ENCODE peak calls at places on chromosomes 4 and X, in four cellular contexts. One of them, this sample, is unnamed.

GRCh38 chrX:57902633-57903032 is 7.6 kb downstream of the ZXDA start:
- DNase-seq in suprapubic skin: no peak
- DNase-seq in ovary: no peak
- DNase-seq in HepG2: no peak
- DNase-seq in this sample: no peak

GRCh38 chr4:86688026-86688425 is 93.9 kb downstream of the PTPN13 start:
- DNase-seq in suprapubic skin: no peak
- DNase-seq in HepG2: no peak
- DNase-seq in ovary: no peak
- DNase-seq in this sample: no peak

GRCh38 chr4:7427326-7428260 is 7.1 kb downstream of the PSAPL1 start:
- DNase-seq in HepG2: no peak
- DNase-seq in suprapubic skin: peak; percentile 66
- DNase-seq in ovary: peak; percentile 11
- DNase-seq in this sample: no peak

GRCh38 chr4:4810778-4811177 is 48.7 kb upstream of the MSX1 start:
- DNase-seq in ovary: no peak
- DNase-seq in suprapubic skin: no peak
- DNase-seq in HepG2: no peak
- DNase-seq in this sample: no peak

GRCh38 chr4:24686866-24687672 is 102.7 kb upstream of the DHX15 start:
- DNase-seq in HepG2: peak; percentile 17
- DNase-seq in ovary: no peak
- DNase-seq in suprapubic skin: no peak
- DNase-seq in this sample: no peak

GRCh38 chr4:23097251-23097650 is 404.5 kb downstream of the GBA3 start:
- DNase-seq in HepG2: no peak
- DNase-seq in ovary: no peak
- DNase-seq in suprapubic skin: no peak
- DNase-seq in this sample: no peak

GRCh38 chr4:25862411-25863346 is at the start of gene SEL1L3:
- DNase-seq in ovary: peak; percentile 46
- DNase-seq in HepG2: no peak
- DNase-seq in suprapubic skin: no peak
- DNase-seq in this sample: peak; percentile 33

GRCh38 chr4:120517966-120518365 is 404.6 kb downstream of the PRDM5 start:
- DNase-seq in HepG2: peak; percentile 9
- DNase-seq in ovary: peak; percentile 14
- DNase-seq in suprapubic skin: no peak
- DNase-seq in this sample: peak; percentile 2

GRCh38 chrX:9928083-9928482 is 39.1 kb upstream of the CLDN34 start:
- DNase-seq in HepG2: no peak
- DNase-seq in suprapubic skin: no peak
- DNase-seq in ovary: no peak
- DNase-seq in this sample: no peak

GRCh38 chrX:133294126-133294525 is 76.0 kb upstream of the TFDP3 start:
- DNase-seq in ovary: no peak
- DNase-seq in HepG2: no peak
- DNase-seq in suprapubic skin: no peak
- DNase-seq in this sample: peak; percentile 19

GRCh38 chr4:110586137-110586850 is 36.6 kb downstream of the PITX2 start:
- DNase-seq in HepG2: no peak
- DNase-seq in suprapubic skin: no peak
- DNase-seq in ovary: no peak
- DNase-seq in this sample: peak; percentile 24

GRCh38 chr4:82851902-82852750 is 38.8 kb downstream of the SEC31A start:
- DNase-seq in HepG2: peak; percentile 45
- DNase-seq in suprapubic skin: no peak
- DNase-seq in ovary: no peak
- DNase-seq in this sample: no peak

GRCh38 chrX:11458175-11458574 is 165.0 kb downstream of the AMELX start:
- DNase-seq in suprapubic skin: no peak
- DNase-seq in ovary: no peak
- DNase-seq in HepG2: no peak
- DNase-seq in this sample: no peak

GRCh38 chr4:144355809-144356757 is 215.6 kb upstream of the GYPA start:
- DNase-seq in ovary: no peak
- DNase-seq in suprapubic skin: no peak
- DNase-seq in HepG2: peak; percentile 3
- DNase-seq in this sample: peak; percentile 8

GRCh38 chr4:13938299-13938698 is 310.8 kb upstream of the BOD1L1 start:
- DNase-seq in HepG2: no peak
- DNase-seq in suprapubic skin: no peak
- DNase-seq in ovary: no peak
- DNase-seq in this sample: no peak

GRCh38 chr4:133146574-133147198 is 2.4 kb upstream of the PCDH10 start:
- DNase-seq in ovary: peak; percentile 56
- DNase-seq in suprapubic skin: peak; percentile 66
- DNase-seq in HepG2: peak; percentile 15
- DNase-seq in this sample: no peak

GRCh38 chrX:54865208-54865607 is 55.4 kb upstream of the TRO start:
- DNase-seq in HepG2: no peak
- DNase-seq in ovary: no peak
- DNase-seq in suprapubic skin: no peak
- DNase-seq in this sample: no peak

GRCh38 chr4:169142390-169142789 is 128.4 kb downstream of the SH3RF1 start:
- DNase-seq in HepG2: no peak
- DNase-seq in suprapubic skin: no peak
- DNase-seq in ovary: no peak
- DNase-seq in this sample: no peak

GRCh38 chr4:110033994-110034393 is 121.3 kb downstream of the EGF start:
- DNase-seq in ovary: no peak
- DNase-seq in HepG2: no peak
- DNase-seq in suprapubic skin: no peak
- DNase-seq in this sample: no peak

GRCh38 chr4:11496313-11496956 is 67.7 kb upstream of the HS3ST1 start:
- DNase-seq in suprapubic skin: no peak
- DNase-seq in HepG2: no peak
- DNase-seq in ovary: no peak
- DNase-seq in this sample: no peak

GRCh38 chr4:105060628-105061027 is 86.0 kb upstream of the TET2 start:
- DNase-seq in ovary: no peak
- DNase-seq in suprapubic skin: no peak
- DNase-seq in HepG2: no peak
- DNase-seq in this sample: no peak

GRCh38 chr4:478373-478772 is 20.6 kb downstream of the ZNF721 start:
- DNase-seq in HepG2: no peak
- DNase-seq in ovary: no peak
- DNase-seq in suprapubic skin: no peak
- DNase-seq in this sample: no peak

GRCh38 chrX:135295238-135295943 is 13.9 kb upstream of the ETDC start:
- DNase-seq in HepG2: no peak
- DNase-seq in suprapubic skin: no peak
- DNase-seq in ovary: peak; percentile 16
- DNase-seq in this sample: peak; percentile 12

GRCh38 chrX:15674514-15674898 is 9.9 kb upstream of the CLTRN start:
- DNase-seq in HepG2: peak; percentile 91
- DNase-seq in ovary: peak; percentile 95
- DNase-seq in suprapubic skin: peak; percentile 95
- DNase-seq in this sample: peak; percentile 27

GRCh38 chr4:120034913-120035312 is 31.7 kb downstream of the MAD2L1 start:
- DNase-seq in suprapubic skin: no peak
- DNase-seq in ovary: no peak
- DNase-seq in HepG2: no peak
- DNase-seq in this sample: no peak

DNA sequence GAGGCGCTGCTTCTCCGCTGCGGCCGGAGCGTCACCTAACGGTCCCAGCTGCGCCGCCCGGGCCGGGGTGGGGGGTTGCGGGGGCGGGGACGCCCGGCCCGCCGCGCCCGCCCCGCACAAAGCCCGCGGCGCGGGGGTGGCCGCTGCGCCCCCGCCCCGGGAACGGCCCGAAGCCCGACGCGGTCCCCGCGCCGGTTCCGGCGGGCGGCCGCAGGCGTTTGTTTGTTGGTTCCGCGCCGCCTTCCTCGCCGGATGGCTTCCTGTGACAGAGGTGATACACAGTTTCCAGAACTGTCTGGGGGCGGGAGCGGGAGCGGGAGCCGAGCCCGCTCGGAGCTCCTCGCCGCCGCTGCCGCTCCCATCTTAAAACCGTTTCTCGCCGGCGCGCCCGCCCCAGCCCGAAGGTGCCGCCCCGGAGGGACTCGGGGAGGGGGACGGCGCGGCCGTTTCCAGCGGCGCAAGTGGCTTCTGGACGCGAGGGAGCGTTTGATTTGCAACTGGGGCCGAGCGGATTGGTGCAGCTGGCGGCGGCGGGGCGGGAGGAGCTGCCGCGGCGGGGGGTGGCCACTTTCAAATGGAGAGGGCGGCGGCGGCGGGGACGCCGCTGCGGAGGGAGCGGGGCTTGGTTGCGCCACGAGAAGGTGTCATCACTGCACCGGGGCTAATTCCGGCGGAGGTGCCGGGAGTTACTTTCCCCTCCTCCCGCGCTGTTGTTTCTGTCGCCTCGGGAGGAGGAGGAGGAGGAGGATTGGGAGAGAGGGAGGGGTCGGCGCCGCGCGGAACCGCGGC is 2.3 kb downstream of the JADE1 start:
- DNase-seq in suprapubic skin: peak; percentile 95
- DNase-seq in HepG2: peak; percentile 84
- DNase-seq in ovary: peak; percentile 80
- DNase-seq in this sample: peak; percentile 65
- TF ChIP-seq POLR2A in suprapubic skin: peak; percentile 68
- TF ChIP-seq POLR2A in HepG2: peak; percentile 76
- TF ChIP-seq POLR2A in ovary: peak; percentile 70
- TF ChIP-seq POLR2A in this sample: peak; percentile 47

GRCh38 chr4:183444149-183444952 is at the start of gene CDKN2AIP:
- DNase-seq in ovary: peak; percentile 95
- DNase-seq in HepG2: peak; percentile 92
- DNase-seq in suprapubic skin: peak; percentile 96
- DNase-seq in this sample: peak; percentile 77
- TF ChIP-seq POLR2A in ovary: peak; percentile 91
- TF ChIP-seq POLR2A in HepG2: peak; percentile 81
- TF ChIP-seq POLR2A in suprapubic skin: peak; percentile 88
- TF ChIP-seq POLR2A in this sample: peak; percentile 86

GRCh38 chr4:112144546-112145325 is 518 bp upstream of the FAM241A start:
- DNase-seq in ovary: no peak
- DNase-seq in HepG2: no peak
- DNase-seq in suprapubic skin: no peak
- DNase-seq in this sample: no peak
- TF ChIP-seq POLR2A in ovary: no peak
- TF ChIP-seq POLR2A in HepG2: no peak
- TF ChIP-seq POLR2A in suprapubic skin: no peak
- TF ChIP-seq POLR2A in this sample: no peak

GRCh38 chr4:76585897-76586360 is 150.9 kb downstream of the SHROOM3 start:
- DNase-seq in HepG2: peak; percentile 7
- DNase-seq in suprapubic skin: peak; percentile 88
- DNase-seq in ovary: peak; percentile 41
- DNase-seq in this sample: peak; percentile 39
- TF ChIP-seq POLR2A in HepG2: no peak
- TF ChIP-seq POLR2A in suprapubic skin: no peak
- TF ChIP-seq POLR2A in ovary: no peak
- TF ChIP-seq POLR2A in this sample: peak; percentile 53

DNA sequence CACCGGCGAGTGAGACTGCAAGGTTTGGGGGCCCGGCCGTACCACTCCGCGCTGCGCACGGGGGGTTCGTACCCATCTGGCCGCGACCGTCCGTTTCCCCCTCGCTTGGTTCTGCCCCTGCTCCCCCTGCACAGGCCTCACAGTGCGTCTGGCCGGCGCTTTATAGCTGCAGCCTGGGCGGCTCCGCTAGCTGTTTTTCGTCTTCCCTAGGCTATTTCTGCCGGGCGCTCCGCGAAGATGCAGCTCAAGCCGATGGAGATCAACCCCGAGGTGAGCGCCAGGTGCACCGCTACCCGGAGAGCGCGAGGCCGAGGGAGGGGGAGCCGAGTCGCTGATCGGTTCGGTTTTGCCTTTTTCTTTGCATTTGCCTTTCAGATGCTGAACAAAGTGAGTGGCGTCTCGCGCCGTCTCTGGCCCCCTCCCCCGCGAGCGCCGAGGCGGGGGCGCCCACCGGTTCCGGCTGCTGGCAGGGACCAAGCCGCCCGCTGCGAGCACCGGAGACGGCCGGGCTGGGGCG is at the start of gene UCHL1:
- DNase-seq in HepG2: no peak
- DNase-seq in ovary: peak; percentile 74
- DNase-seq in suprapubic skin: no peak
- DNase-seq in this sample: peak; percentile 61
- TF ChIP-seq POLR2A in HepG2: no peak
- TF ChIP-seq POLR2A in ovary: peak; percentile 14
- TF ChIP-seq POLR2A in suprapubic skin: no peak
- TF ChIP-seq POLR2A in this sample: peak; percentile 94

DNA sequence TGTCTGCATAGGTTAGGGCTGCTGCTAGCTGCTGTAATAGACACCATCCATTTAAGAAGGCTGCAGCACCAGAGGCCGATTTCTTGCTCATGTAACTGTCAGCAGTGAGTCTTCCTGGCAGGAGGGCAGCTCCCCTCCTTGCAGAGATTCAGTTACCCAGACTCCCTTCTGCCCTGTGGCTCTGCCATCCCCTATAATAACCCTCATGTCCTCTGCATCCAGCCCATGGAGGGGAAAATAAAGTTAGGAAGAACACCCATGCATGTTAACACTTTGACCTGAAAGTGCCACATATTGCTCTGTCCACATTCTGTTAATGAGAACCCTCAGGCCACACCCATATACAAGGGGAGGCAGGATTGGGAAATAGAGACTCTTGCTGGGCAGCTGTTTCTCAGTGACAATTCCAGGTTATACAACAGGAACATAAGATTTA is 5.4 kb downstream of the STBD1 start:
- DNase-seq in HepG2: no peak
- DNase-seq in ovary: no peak
- DNase-seq in suprapubic skin: no peak
- DNase-seq in this sample: no peak
- TF ChIP-seq POLR2A in HepG2: no peak
- TF ChIP-seq POLR2A in ovary: no peak
- TF ChIP-seq POLR2A in suprapubic skin: no peak
- TF ChIP-seq POLR2A in this sample: no peak

GRCh38 chr4:77854431-77855111 is 8.1 kb upstream of the MRPL1 start:
- DNase-seq in ovary: no peak
- DNase-seq in HepG2: no peak
- DNase-seq in suprapubic skin: no peak
- DNase-seq in this sample: no peak

GRCh38 chr4:77856152-77856551 is 6.5 kb upstream of the MRPL1 start:
- DNase-seq in ovary: no peak
- DNase-seq in HepG2: no peak
- DNase-seq in suprapubic skin: no peak
- DNase-seq in this sample: no peak

GRCh38 chr4:77849278-77849965 is 13.2 kb upstream of the MRPL1 start:
- DNase-seq in suprapubic skin: no peak
- DNase-seq in ovary: no peak
- DNase-seq in HepG2: no peak
- DNase-seq in this sample: no peak

GRCh38 chr4:77852892-77853495 is 9.6 kb upstream of the MRPL1 start:
- DNase-seq in HepG2: no peak
- DNase-seq in suprapubic skin: no peak
- DNase-seq in ovary: no peak
- DNase-seq in this sample: no peak
- TF ChIP-seq POLR2A in HepG2: no peak
- TF ChIP-seq POLR2A in suprapubic skin: no peak
- TF ChIP-seq POLR2A in ovary: no peak
- TF ChIP-seq POLR2A in this sample: no peak

This sample was measured in H54.